ENCODE peak calls at places on chromosome 22, in four cellular contexts. One of them, this sample, is unnamed.

GRCh38 chr22:21761086-21761485 is 25.5 kb upstream of the YPEL1 start:
- DNase-seq in uterus: no peak
- DNase-seq in fibroblast of mammary gland: no peak
- DNase-seq in osteoblast: no peak
- DNase-seq in this sample: no peak

GRCh38 chr22:31680764-31681624 is 19.0 kb upstream of the PISD start:
- DNase-seq in uterus: no peak
- DNase-seq in fibroblast of mammary gland: peak; percentile 81
- DNase-seq in osteoblast: peak; percentile 68
- DNase-seq in this sample: peak; percentile 59

GRCh38 chr22:24824250-24824649 is 18.2 kb downstream of the SGSM1 start:
- DNase-seq in uterus: no peak
- DNase-seq in fibroblast of mammary gland: no peak
- DNase-seq in osteoblast: no peak
- DNase-seq in this sample: no peak

GRCh38 chr22:17303840-17304779 is 65.2 kb upstream of the CECR2 start:
- DNase-seq in uterus: no peak
- DNase-seq in fibroblast of mammary gland: no peak
- DNase-seq in osteoblast: no peak
- DNase-seq in this sample: no peak

GRCh38 chr22:49540084-49540483 is 287.6 kb downstream of the BRD1 start:
- DNase-seq in uterus: no peak
- DNase-seq in fibroblast of mammary gland: no peak
- DNase-seq in osteoblast: peak; percentile 61
- DNase-seq in this sample: peak; percentile 25

GRCh38 chr22:32723632-32724031 is 77.9 kb upstream of the TIMP3 start:
- DNase-seq in uterus: peak; percentile 75
- DNase-seq in fibroblast of mammary gland: peak; percentile 94
- DNase-seq in osteoblast: peak; percentile 89
- DNase-seq in this sample: peak; percentile 89

GRCh38 chr22:43999378-43999777 is 24.7 kb upstream of the PARVB start:
- DNase-seq in uterus: no peak
- DNase-seq in fibroblast of mammary gland: no peak
- DNase-seq in osteoblast: no peak
- DNase-seq in this sample: no peak

GRCh38 chr22:32760815-32761214 is 40.7 kb upstream of the TIMP3 start:
- DNase-seq in uterus: no peak
- DNase-seq in fibroblast of mammary gland: no peak
- DNase-seq in osteoblast: no peak
- DNase-seq in this sample: peak; percentile 60

GRCh38 chr22:35517769-35518530 is 22.7 kb upstream of the RASD2 start:
- DNase-seq in uterus: no peak
- DNase-seq in fibroblast of mammary gland: no peak
- DNase-seq in osteoblast: peak; percentile 87
- DNase-seq in this sample: no peak

GRCh38 chr22:41619979-41620645 is 731 bp downstream of the DESI1 start:
- DNase-seq in uterus: peak; percentile 33
- DNase-seq in fibroblast of mammary gland: no peak
- DNase-seq in osteoblast: peak; percentile 74
- DNase-seq in this sample: peak; percentile 73

GRCh38 chr22:44108076-44108475 is 72.6 kb upstream of the PARVG start:
- DNase-seq in uterus: no peak
- DNase-seq in fibroblast of mammary gland: no peak
- DNase-seq in osteoblast: no peak
- DNase-seq in this sample: no peak

GRCh38 chr22:28799834-28800307 is 498 bp downstream of the XBP1 start:
- DNase-seq in uterus: peak; percentile 66
- DNase-seq in fibroblast of mammary gland: peak; percentile 50
- DNase-seq in osteoblast: peak; percentile 87
- DNase-seq in this sample: peak; percentile 85

GRCh38 chr22:31126128-31126868 is 3.5 kb downstream of the INPP5J start:
- DNase-seq in uterus: no peak
- DNase-seq in fibroblast of mammary gland: no peak
- DNase-seq in osteoblast: peak; percentile 58
- DNase-seq in this sample: no peak

GRCh38 chr22:39215430-39216142 is 29.2 kb downstream of the PDGFB start:
- DNase-seq in uterus: no peak
- DNase-seq in fibroblast of mammary gland: no peak
- DNase-seq in osteoblast: peak; percentile 50
- DNase-seq in this sample: peak; percentile 17
- TF ChIP-seq CTCF in uterus: peak; percentile 25
- TF ChIP-seq CTCF in fibroblast of mammary gland: peak; percentile 34
- TF ChIP-seq CTCF in osteoblast: peak; percentile 31
- TF ChIP-seq CTCF in this sample: no peak

GRCh38 chr22:23695748-23696325 is 5.0 kb downstream of the RGL4 start:
- DNase-seq in uterus: no peak
- DNase-seq in fibroblast of mammary gland: no peak
- DNase-seq in osteoblast: no peak
- DNase-seq in this sample: no peak

GRCh38 chr22:23695141-23695540 is 4.3 kb downstream of the RGL4 start:
- DNase-seq in uterus: no peak
- DNase-seq in fibroblast of mammary gland: no peak
- DNase-seq in osteoblast: no peak
- DNase-seq in this sample: no peak

GRCh38 chr22:23698094-23698493 is 7.3 kb downstream of the RGL4 start:
- DNase-seq in uterus: no peak
- DNase-seq in fibroblast of mammary gland: no peak
- DNase-seq in osteoblast: peak; percentile 72
- DNase-seq in this sample: no peak

GRCh38 chr22:23697031-23697970 is 6.5 kb downstream of the RGL4 start:
- DNase-seq in uterus: no peak
- DNase-seq in fibroblast of mammary gland: no peak
- DNase-seq in osteoblast: no peak
- DNase-seq in this sample: no peak

DNA sequence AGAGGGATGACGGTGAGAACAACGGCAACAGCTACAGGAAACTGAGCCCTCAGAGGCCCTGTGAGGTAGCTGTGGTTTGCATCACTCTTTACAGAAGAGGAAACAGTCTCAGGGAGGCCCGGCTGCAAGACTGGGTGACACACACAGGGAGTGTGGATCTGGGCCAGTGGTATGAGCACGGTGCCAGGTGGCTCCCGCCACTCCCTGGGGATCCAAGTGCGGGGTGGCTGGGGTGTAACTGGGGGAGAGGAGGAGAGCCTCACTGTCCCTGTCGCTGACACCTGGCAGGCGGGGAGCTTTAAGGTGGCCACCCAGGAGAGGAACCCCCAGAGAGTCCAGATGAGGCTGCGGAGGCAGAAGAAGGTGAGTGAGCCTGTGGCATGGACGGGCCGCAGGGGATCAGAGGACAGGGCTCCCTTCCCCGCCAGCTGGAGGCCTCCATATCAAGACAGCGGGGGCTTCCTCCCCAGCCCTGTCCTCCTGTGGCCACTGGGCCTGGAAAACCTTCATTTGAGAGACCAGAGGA is 5.6 kb downstream of the RGL4 start:
- DNase-seq in uterus: no peak
- DNase-seq in fibroblast of mammary gland: no peak
- DNase-seq in osteoblast: peak; percentile 85
- DNase-seq in this sample: no peak
- H3K4me3 ChIP-seq in uterus: no peak overlapping the region
- H3K4me3 ChIP-seq in fibroblast of mammary gland: no peak overlapping the region
- H3K4me3 ChIP-seq in osteoblast: no peak overlapping the region
- H3K4me3 ChIP-seq in this sample: no peak overlapping the region

DNA sequence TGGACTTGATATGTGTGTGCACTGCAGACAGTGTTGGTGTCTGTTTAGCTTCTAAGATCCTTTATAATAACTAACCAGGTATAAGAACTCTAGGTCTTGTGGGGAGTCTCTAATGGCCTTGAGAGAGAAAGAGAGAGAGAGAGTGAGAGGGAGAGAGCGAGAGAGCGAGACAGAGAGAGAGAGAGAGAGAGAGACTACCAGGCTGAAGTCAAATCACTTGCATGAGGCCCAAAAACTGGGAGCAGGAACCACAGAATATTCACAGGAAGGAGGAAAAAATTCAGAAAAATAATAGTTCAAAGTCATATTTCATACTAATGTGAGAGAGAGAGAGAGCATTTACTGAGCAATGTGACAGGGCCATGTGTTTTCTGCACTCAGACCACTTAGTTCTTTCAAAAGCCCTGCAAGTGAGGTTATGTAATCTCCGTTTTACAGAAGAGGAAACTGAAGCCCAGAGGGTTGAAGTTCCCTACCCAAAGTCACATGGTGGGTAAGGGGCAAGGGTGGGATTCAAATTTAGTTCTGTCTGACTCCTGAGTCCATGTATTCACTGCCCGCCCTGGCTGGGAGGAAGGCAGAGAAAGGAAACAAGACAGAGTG is 8.5 kb upstream of the MIAT start:
- DNase-seq in uterus: no peak
- DNase-seq in fibroblast of mammary gland: no peak
- DNase-seq in osteoblast: no peak
- DNase-seq in this sample: no peak
- TF ChIP-seq CTCF in uterus: no peak
- TF ChIP-seq CTCF in fibroblast of mammary gland: no peak
- TF ChIP-seq CTCF in osteoblast: no peak
- TF ChIP-seq CTCF in this sample: no peak

DNA sequence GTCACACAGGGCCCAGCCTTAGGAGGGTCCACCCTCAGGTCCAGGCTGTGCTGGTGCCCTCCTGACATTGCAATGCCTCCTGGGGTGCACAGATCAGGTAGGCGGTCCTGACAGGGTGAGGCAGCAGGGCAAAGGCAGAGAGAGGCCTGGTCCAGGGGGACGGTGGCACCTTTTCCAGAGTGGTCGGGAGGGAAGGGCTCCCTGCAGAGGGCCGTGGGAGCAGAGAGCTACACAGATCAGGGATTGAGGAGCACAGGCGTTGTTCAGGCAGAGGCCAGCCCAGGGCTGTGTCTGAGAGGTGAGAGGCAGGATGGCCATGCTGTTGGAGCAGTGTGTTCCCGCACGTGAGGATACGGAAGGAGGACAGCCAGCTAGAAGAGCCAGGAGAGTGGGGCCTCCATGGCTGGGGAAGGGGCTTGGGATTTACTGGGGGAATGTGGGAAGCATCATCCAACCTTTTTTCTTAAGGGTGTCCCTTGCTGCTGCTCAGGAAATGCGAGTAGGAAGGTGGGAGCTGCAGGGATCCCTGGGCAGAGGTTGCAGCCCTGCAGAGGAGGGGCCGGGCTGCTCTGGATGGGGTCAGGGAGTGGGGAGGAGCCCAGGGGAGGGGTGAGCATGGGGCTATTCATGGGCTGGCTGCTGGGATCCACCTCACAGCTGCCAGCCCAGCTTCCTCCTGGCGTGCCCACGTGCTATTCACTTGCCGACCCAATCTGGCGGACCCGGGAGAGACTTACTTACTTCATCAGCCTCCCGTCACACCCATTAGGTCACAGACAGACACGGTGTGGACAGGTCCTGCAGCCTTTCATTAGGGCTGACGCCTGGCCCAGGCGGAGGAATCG is 1516.4 kb downstream of the TBC1D22A start:
- DNase-seq in uterus: no peak
- DNase-seq in fibroblast of mammary gland: no peak
- DNase-seq in osteoblast: no peak
- DNase-seq in this sample: no peak
- H3K4me3 ChIP-seq in uterus: no peak overlapping the region
- H3K4me3 ChIP-seq in fibroblast of mammary gland: no peak overlapping the region
- H3K4me3 ChIP-seq in osteoblast: no peak overlapping the region
- H3K4me3 ChIP-seq in this sample: no peak overlapping the region

GRCh38 chr22:46390105-46390651 is 54.7 kb downstream of the TRMU start:
- DNase-seq in uterus: no peak
- DNase-seq in fibroblast of mammary gland: no peak
- DNase-seq in osteoblast: no peak
- DNase-seq in this sample: no peak

GRCh38 chr22:46389081-46389480 is 53.6 kb downstream of the TRMU start:
- DNase-seq in uterus: no peak
- DNase-seq in fibroblast of mammary gland: no peak
- DNase-seq in osteoblast: no peak
- DNase-seq in this sample: no peak

GRCh38 chr22:46392137-46392844 is 56.8 kb downstream of the TRMU start:
- DNase-seq in uterus: no peak
- DNase-seq in fibroblast of mammary gland: no peak
- DNase-seq in osteoblast: no peak
- DNase-seq in this sample: no peak

GRCh38 chr22:46391486-46392136 is 56.1 kb downstream of the TRMU start:
- DNase-seq in uterus: no peak
- DNase-seq in fibroblast of mammary gland: no peak
- DNase-seq in osteoblast: no peak
- DNase-seq in this sample: no peak

GRCh38 chr22:46390652-46391301 is 55.3 kb downstream of the TRMU start:
- DNase-seq in uterus: peak; percentile 29
- DNase-seq in fibroblast of mammary gland: peak; percentile 62
- DNase-seq in osteoblast: peak; percentile 98
- DNase-seq in this sample: peak; percentile 75
- TF ChIP-seq CTCF in uterus: no peak
- TF ChIP-seq CTCF in fibroblast of mammary gland: peak; percentile 56
- TF ChIP-seq CTCF in osteoblast: peak; percentile 52
- TF ChIP-seq CTCF in this sample: peak; percentile 19

GRCh38 chr22:50673231-50674126 is 856 bp downstream of the SHANK3 start:
- DNase-seq in uterus: no peak
- DNase-seq in fibroblast of mammary gland: no peak
- DNase-seq in osteoblast: peak; percentile 83
- DNase-seq in this sample: no peak

GRCh38 chr22:50674606-50675552 is 2.3 kb downstream of the SHANK3 start:
- DNase-seq in uterus: no peak
- DNase-seq in fibroblast of mammary gland: no peak
- DNase-seq in osteoblast: peak; percentile 85
- DNase-seq in this sample: no peak

GRCh38 chr22:50675553-50676199 is 3.1 kb downstream of the SHANK3 start:
- DNase-seq in uterus: no peak
- DNase-seq in fibroblast of mammary gland: no peak
- DNase-seq in osteoblast: peak; percentile 83
- DNase-seq in this sample: no peak

GRCh38 chr22:50672471-50673230 is at the start of gene SHANK3:
- DNase-seq in uterus: peak; percentile 36
- DNase-seq in fibroblast of mammary gland: no peak
- DNase-seq in osteoblast: peak; percentile 69
- DNase-seq in this sample: no peak

DNA sequence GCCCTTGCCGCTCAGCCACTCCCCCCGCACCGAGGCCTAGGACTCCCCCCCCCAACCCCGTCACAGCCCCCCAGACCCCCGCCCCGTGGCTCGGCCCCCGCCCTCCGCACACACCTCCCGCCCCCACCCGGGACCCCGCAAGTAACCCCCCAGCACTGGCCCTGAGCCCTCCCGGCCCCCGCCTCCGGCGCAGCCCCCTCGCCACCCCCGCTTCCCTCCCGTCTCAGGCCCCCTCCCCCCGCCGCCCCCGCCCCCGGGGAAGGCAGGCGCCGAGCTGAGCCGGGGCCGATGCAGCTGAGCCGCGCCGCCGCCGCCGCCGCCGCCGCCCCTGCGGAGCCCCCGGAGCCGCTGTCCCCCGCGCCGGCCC is 1.5 kb downstream of the SHANK3 start:
- DNase-seq in uterus: no peak
- DNase-seq in fibroblast of mammary gland: no peak
- DNase-seq in osteoblast: peak; percentile 60
- DNase-seq in this sample: no peak
- H3K4me3 ChIP-seq in uterus: peak overlapping the region; percentile 19
- H3K4me3 ChIP-seq in fibroblast of mammary gland: no peak overlapping the region
- H3K4me3 ChIP-seq in osteoblast: no peak overlapping the region
- H3K4me3 ChIP-seq in this sample: peak overlapping the region; percentile 37

GRCh38 chr22:37221424-37222336 is 9.4 kb upstream of the SSTR3 start:
- DNase-seq in uterus: no peak
- DNase-seq in fibroblast of mammary gland: no peak
- DNase-seq in osteoblast: no peak
- DNase-seq in this sample: no peak
- TF ChIP-seq CTCF in uterus: no peak
- TF ChIP-seq CTCF in fibroblast of mammary gland: no peak
- TF ChIP-seq CTCF in osteoblast: no peak
- TF ChIP-seq CTCF in this sample: no peak

GRCh38 chr22:22906907-22907550 is 19.4 kb downstream of the IGLL5 start:
- DNase-seq in uterus: no peak
- DNase-seq in fibroblast of mammary gland: no peak
- DNase-seq in osteoblast: peak; percentile 60
- DNase-seq in this sample: no peak
- H3K4me3 ChIP-seq in uterus: no peak overlapping the region
- H3K4me3 ChIP-seq in fibroblast of mammary gland: no peak overlapping the region
- H3K4me3 ChIP-seq in osteoblast: no peak overlapping the region
- H3K4me3 ChIP-seq in this sample: no peak overlapping the region

This sample was measured in tibial artery.